ENCODE peak calls at places on chromosomes 1 and 21, in nine cellular contexts. One of them, this sample, is unnamed.

GRCh38 chr1:218384576-218384975 is 39.4 kb downstream of the TGFB2 start:
- DNase-seq in tibial nerve: no peak
- DNase-seq in CD8-positive, alpha-beta T cell: no peak
- DNase-seq in GM13976: no peak
- DNase-seq in astrocyte of the spinal cord: peak; percentile 53
- DNase-seq in neural progenitor cell: no peak
- DNase-seq in thyroid gland: no peak
- DNase-seq in HFFc6: peak; percentile 35
- DNase-seq in breast epithelium: no peak
- DNase-seq in this sample: no peak

GRCh38 chr1:215518594-215518993 is 48.5 kb upstream of the KCTD3 start:
- DNase-seq in thyroid gland: no peak
- DNase-seq in breast epithelium: no peak
- DNase-seq in GM13976: no peak
- DNase-seq in astrocyte of the spinal cord: no peak
- DNase-seq in tibial nerve: no peak
- DNase-seq in CD8-positive, alpha-beta T cell: no peak
- DNase-seq in neural progenitor cell: no peak
- DNase-seq in HFFc6: no peak
- DNase-seq in this sample: no peak

GRCh38 chr1:230020451-230020850 is 46.6 kb upstream of the GALNT2 start:
- DNase-seq in GM13976: no peak
- DNase-seq in CD8-positive, alpha-beta T cell: no peak
- DNase-seq in neural progenitor cell: no peak
- DNase-seq in astrocyte of the spinal cord: no peak
- DNase-seq in HFFc6: no peak
- DNase-seq in breast epithelium: no peak
- DNase-seq in thyroid gland: no peak
- DNase-seq in tibial nerve: no peak
- DNase-seq in this sample: no peak

GRCh38 chr1:48617227-48617626 is 145.2 kb upstream of the SPATA6 start:
- DNase-seq in thyroid gland: no peak
- DNase-seq in HFFc6: no peak
- DNase-seq in neural progenitor cell: no peak
- DNase-seq in GM13976: no peak
- DNase-seq in tibial nerve: no peak
- DNase-seq in astrocyte of the spinal cord: peak; percentile 5
- DNase-seq in breast epithelium: no peak
- DNase-seq in CD8-positive, alpha-beta T cell: no peak
- DNase-seq in this sample: no peak

GRCh38 chr21:33976082-33976979 is 60.7 kb upstream of the ATP5PO start:
- DNase-seq in HFFc6: peak; percentile 98
- DNase-seq in neural progenitor cell: no peak
- DNase-seq in tibial nerve: no peak
- DNase-seq in CD8-positive, alpha-beta T cell: peak; percentile 14
- DNase-seq in breast epithelium: no peak
- DNase-seq in GM13976: peak; percentile 71
- DNase-seq in astrocyte of the spinal cord: peak; percentile 93
- DNase-seq in thyroid gland: peak; percentile 6
- DNase-seq in this sample: peak; percentile 33

GRCh38 chr1:53825306-53825705 is 12.8 kb downstream of the NDC1 start:
- DNase-seq in breast epithelium: no peak
- DNase-seq in tibial nerve: no peak
- DNase-seq in HFFc6: no peak
- DNase-seq in CD8-positive, alpha-beta T cell: no peak
- DNase-seq in neural progenitor cell: no peak
- DNase-seq in astrocyte of the spinal cord: no peak
- DNase-seq in GM13976: no peak
- DNase-seq in thyroid gland: no peak
- DNase-seq in this sample: no peak

GRCh38 chr1:200962631-200963030 is 60.9 kb downstream of the KIF21B start:
- DNase-seq in CD8-positive, alpha-beta T cell: no peak
- DNase-seq in GM13976: no peak
- DNase-seq in tibial nerve: no peak
- DNase-seq in neural progenitor cell: no peak
- DNase-seq in breast epithelium: no peak
- DNase-seq in astrocyte of the spinal cord: no peak
- DNase-seq in HFFc6: no peak
- DNase-seq in thyroid gland: no peak
- DNase-seq in this sample: no peak

GRCh38 chr1:60547821-60548220 is 474.3 kb upstream of the C1orf87 start:
- DNase-seq in tibial nerve: no peak
- DNase-seq in astrocyte of the spinal cord: no peak
- DNase-seq in breast epithelium: no peak
- DNase-seq in CD8-positive, alpha-beta T cell: no peak
- DNase-seq in neural progenitor cell: peak; percentile 8
- DNase-seq in GM13976: no peak
- DNase-seq in thyroid gland: peak; percentile 83
- DNase-seq in HFFc6: no peak
- DNase-seq in this sample: no peak

GRCh38 chr21:43322805-43323204 is 104.1 kb downstream of the SIK1 start:
- DNase-seq in astrocyte of the spinal cord: no peak
- DNase-seq in HFFc6: no peak
- DNase-seq in GM13976: no peak
- DNase-seq in thyroid gland: no peak
- DNase-seq in CD8-positive, alpha-beta T cell: no peak
- DNase-seq in neural progenitor cell: no peak
- DNase-seq in tibial nerve: no peak
- DNase-seq in breast epithelium: no peak
- DNase-seq in this sample: no peak

GRCh38 chr21:43323244-43324005 is 103.5 kb downstream of the SIK1 start:
- DNase-seq in neural progenitor cell: no peak
- DNase-seq in HFFc6: no peak
- DNase-seq in tibial nerve: no peak
- DNase-seq in CD8-positive, alpha-beta T cell: no peak
- DNase-seq in thyroid gland: peak; percentile 98
- DNase-seq in GM13976: no peak
- DNase-seq in breast epithelium: peak; percentile 71
- DNase-seq in astrocyte of the spinal cord: no peak
- DNase-seq in this sample: peak; percentile 74

GRCh38 chr21:43321111-43321510 is 105.8 kb downstream of the SIK1 start:
- DNase-seq in astrocyte of the spinal cord: no peak
- DNase-seq in neural progenitor cell: no peak
- DNase-seq in CD8-positive, alpha-beta T cell: no peak
- DNase-seq in HFFc6: no peak
- DNase-seq in breast epithelium: no peak
- DNase-seq in tibial nerve: no peak
- DNase-seq in GM13976: no peak
- DNase-seq in thyroid gland: no peak
- DNase-seq in this sample: no peak

GRCh38 chr21:43321611-43322010 is 105.3 kb downstream of the SIK1 start:
- DNase-seq in astrocyte of the spinal cord: no peak
- DNase-seq in HFFc6: no peak
- DNase-seq in tibial nerve: no peak
- DNase-seq in neural progenitor cell: no peak
- DNase-seq in CD8-positive, alpha-beta T cell: no peak
- DNase-seq in thyroid gland: no peak
- DNase-seq in GM13976: no peak
- DNase-seq in breast epithelium: no peak
- DNase-seq in this sample: no peak

DNA sequence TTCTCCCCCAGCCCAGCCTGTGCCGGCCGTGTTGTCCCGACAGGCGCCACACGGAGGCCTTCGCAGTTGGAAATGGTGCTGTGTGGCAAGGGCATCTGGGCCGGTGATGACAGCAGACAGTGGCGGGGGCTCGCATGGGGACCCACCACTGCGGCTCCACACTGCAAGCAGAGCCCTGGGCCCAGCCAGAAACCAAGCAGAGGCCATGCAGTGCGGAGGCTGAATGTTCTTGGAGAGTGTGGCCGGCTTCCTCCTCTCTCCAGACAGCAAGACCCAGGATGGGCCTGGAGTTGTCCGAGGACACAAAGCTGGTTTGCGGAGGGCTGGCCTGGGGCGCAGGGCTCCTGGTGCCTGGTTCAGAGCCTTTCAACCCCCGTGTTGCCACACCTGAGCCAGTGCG is 104.6 kb downstream of the SIK1 start:
- DNase-seq in astrocyte of the spinal cord: no peak
- DNase-seq in HFFc6: no peak
- DNase-seq in breast epithelium: no peak
- DNase-seq in CD8-positive, alpha-beta T cell: no peak
- DNase-seq in thyroid gland: no peak
- DNase-seq in neural progenitor cell: no peak
- DNase-seq in tibial nerve: no peak
- DNase-seq in GM13976: no peak
- DNase-seq in this sample: no peak
- TF ChIP-seq CTCF in astrocyte of the spinal cord: no peak
- TF ChIP-seq CTCF in HFFc6: no peak
- TF ChIP-seq CTCF in breast epithelium: no peak
- TF ChIP-seq CTCF in CD8-positive, alpha-beta T cell: no peak
- TF ChIP-seq CTCF in thyroid gland: no peak
- TF ChIP-seq CTCF in neural progenitor cell: no peak
- TF ChIP-seq CTCF in tibial nerve: no peak
- TF ChIP-seq CTCF in GM13976: no peak
- TF ChIP-seq CTCF in this sample: no peak

GRCh38 chr1:90727917-90728655 is 11.0 kb upstream of the BARHL2 start:
- DNase-seq in breast epithelium: no peak
- DNase-seq in tibial nerve: no peak
- DNase-seq in neural progenitor cell: peak; percentile 19
- DNase-seq in astrocyte of the spinal cord: no peak
- DNase-seq in GM13976: peak; percentile 20
- DNase-seq in HFFc6: no peak
- DNase-seq in CD8-positive, alpha-beta T cell: no peak
- DNase-seq in thyroid gland: no peak
- DNase-seq in this sample: no peak

GRCh38 chr1:90728656-90729257 is 11.7 kb upstream of the BARHL2 start:
- DNase-seq in HFFc6: no peak
- DNase-seq in astrocyte of the spinal cord: no peak
- DNase-seq in tibial nerve: no peak
- DNase-seq in CD8-positive, alpha-beta T cell: no peak
- DNase-seq in GM13976: peak; percentile 9
- DNase-seq in neural progenitor cell: no peak
- DNase-seq in breast epithelium: no peak
- DNase-seq in thyroid gland: no peak
- DNase-seq in this sample: no peak

GRCh38 chr1:90730247-90731022 is 13.3 kb upstream of the BARHL2 start:
- DNase-seq in neural progenitor cell: peak; percentile 72
- DNase-seq in breast epithelium: no peak
- DNase-seq in astrocyte of the spinal cord: peak; percentile 20
- DNase-seq in HFFc6: no peak
- DNase-seq in tibial nerve: no peak
- DNase-seq in CD8-positive, alpha-beta T cell: no peak
- DNase-seq in thyroid gland: no peak
- DNase-seq in GM13976: peak; percentile 23
- DNase-seq in this sample: no peak

GRCh38 chr1:90731382-90732050 is 14.4 kb upstream of the BARHL2 start:
- DNase-seq in astrocyte of the spinal cord: no peak
- DNase-seq in breast epithelium: no peak
- DNase-seq in CD8-positive, alpha-beta T cell: no peak
- DNase-seq in neural progenitor cell: peak; percentile 47
- DNase-seq in GM13976: no peak
- DNase-seq in tibial nerve: no peak
- DNase-seq in thyroid gland: no peak
- DNase-seq in HFFc6: no peak
- DNase-seq in this sample: no peak

GRCh38 chr1:90729484-90730246 is 12.6 kb upstream of the BARHL2 start:
- DNase-seq in astrocyte of the spinal cord: no peak
- DNase-seq in neural progenitor cell: peak; percentile 94
- DNase-seq in breast epithelium: no peak
- DNase-seq in thyroid gland: no peak
- DNase-seq in tibial nerve: no peak
- DNase-seq in HFFc6: no peak
- DNase-seq in GM13976: peak; percentile 58
- DNase-seq in CD8-positive, alpha-beta T cell: no peak
- DNase-seq in this sample: no peak
- TF ChIP-seq CTCF in astrocyte of the spinal cord: peak; percentile 19
- TF ChIP-seq CTCF in neural progenitor cell: peak; percentile 84
- TF ChIP-seq CTCF in breast epithelium: no peak
- TF ChIP-seq CTCF in thyroid gland: no peak
- TF ChIP-seq CTCF in tibial nerve: no peak
- TF ChIP-seq CTCF in HFFc6: peak; percentile 60
- TF ChIP-seq CTCF in GM13976: peak; percentile 52
- TF ChIP-seq CTCF in CD8-positive, alpha-beta T cell: peak; percentile 34
- TF ChIP-seq CTCF in this sample: peak; percentile 16

GRCh38 chr1:107739183-107739582 is 225.8 kb downstream of the VAV3 start:
- DNase-seq in GM13976: no peak
- DNase-seq in thyroid gland: no peak
- DNase-seq in breast epithelium: no peak
- DNase-seq in neural progenitor cell: no peak
- DNase-seq in astrocyte of the spinal cord: no peak
- DNase-seq in CD8-positive, alpha-beta T cell: no peak
- DNase-seq in HFFc6: no peak
- DNase-seq in tibial nerve: no peak
- DNase-seq in this sample: no peak

GRCh38 chr1:107741242-107741641 is 223.7 kb downstream of the VAV3 start:
- DNase-seq in GM13976: no peak
- DNase-seq in CD8-positive, alpha-beta T cell: no peak
- DNase-seq in tibial nerve: no peak
- DNase-seq in HFFc6: no peak
- DNase-seq in thyroid gland: no peak
- DNase-seq in breast epithelium: no peak
- DNase-seq in astrocyte of the spinal cord: no peak
- DNase-seq in neural progenitor cell: no peak
- DNase-seq in this sample: no peak

GRCh38 chr1:107740574-107740973 is 224.4 kb downstream of the VAV3 start:
- DNase-seq in GM13976: no peak
- DNase-seq in HFFc6: no peak
- DNase-seq in CD8-positive, alpha-beta T cell: no peak
- DNase-seq in neural progenitor cell: no peak
- DNase-seq in thyroid gland: no peak
- DNase-seq in tibial nerve: no peak
- DNase-seq in astrocyte of the spinal cord: no peak
- DNase-seq in breast epithelium: no peak
- DNase-seq in this sample: no peak

DNA sequence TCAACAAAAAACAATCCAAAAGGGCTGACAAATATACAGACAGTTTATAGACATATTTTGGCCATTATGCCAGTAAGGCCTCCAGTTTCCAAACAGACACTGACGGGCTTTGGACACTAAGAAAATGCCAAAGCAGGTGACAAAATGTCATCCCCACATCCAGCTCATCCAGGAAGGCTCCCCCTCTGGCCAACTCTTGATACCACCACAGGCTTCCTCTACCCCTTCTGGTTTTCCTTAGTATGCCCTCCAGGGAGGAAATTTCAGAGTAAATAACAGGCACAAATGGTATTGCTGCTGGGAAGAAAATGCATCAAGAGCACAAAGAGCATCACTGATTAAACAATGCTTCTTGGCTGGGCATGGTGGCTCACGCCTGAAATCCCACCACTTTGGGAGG is 225.3 kb downstream of the VAV3 start:
- DNase-seq in tibial nerve: no peak
- DNase-seq in astrocyte of the spinal cord: no peak
- DNase-seq in breast epithelium: no peak
- DNase-seq in GM13976: no peak
- DNase-seq in HFFc6: no peak
- DNase-seq in CD8-positive, alpha-beta T cell: no peak
- DNase-seq in neural progenitor cell: no peak
- DNase-seq in thyroid gland: no peak
- DNase-seq in this sample: no peak
- TF ChIP-seq CTCF in tibial nerve: no peak
- TF ChIP-seq CTCF in astrocyte of the spinal cord: no peak
- TF ChIP-seq CTCF in breast epithelium: no peak
- TF ChIP-seq CTCF in GM13976: no peak
- TF ChIP-seq CTCF in HFFc6: no peak
- TF ChIP-seq CTCF in CD8-positive, alpha-beta T cell: no peak
- TF ChIP-seq CTCF in neural progenitor cell: peak; percentile 25
- TF ChIP-seq CTCF in thyroid gland: no peak
- TF ChIP-seq CTCF in this sample: no peak

GRCh38 chr1:116825735-116826438 is 71.7 kb downstream of the CD2 start:
- DNase-seq in tibial nerve: no peak
- DNase-seq in neural progenitor cell: no peak
- DNase-seq in CD8-positive, alpha-beta T cell: no peak
- DNase-seq in astrocyte of the spinal cord: no peak
- DNase-seq in GM13976: peak; percentile 22
- DNase-seq in HFFc6: no peak
- DNase-seq in thyroid gland: no peak
- DNase-seq in breast epithelium: no peak
- DNase-seq in this sample: no peak

GRCh38 chr1:116827607-116828125 is 73.4 kb downstream of the CD2 start:
- DNase-seq in CD8-positive, alpha-beta T cell: no peak
- DNase-seq in HFFc6: no peak
- DNase-seq in neural progenitor cell: no peak
- DNase-seq in tibial nerve: no peak
- DNase-seq in thyroid gland: no peak
- DNase-seq in breast epithelium: no peak
- DNase-seq in GM13976: no peak
- DNase-seq in astrocyte of the spinal cord: no peak
- DNase-seq in this sample: no peak

GRCh38 chr1:116826818-116827606 is 72.8 kb downstream of the CD2 start:
- DNase-seq in HFFc6: no peak
- DNase-seq in tibial nerve: no peak
- DNase-seq in thyroid gland: no peak
- DNase-seq in astrocyte of the spinal cord: no peak
- DNase-seq in CD8-positive, alpha-beta T cell: no peak
- DNase-seq in breast epithelium: no peak
- DNase-seq in neural progenitor cell: no peak
- DNase-seq in GM13976: peak; percentile 82
- DNase-seq in this sample: no peak

GRCh38 chr1:116824631-116825399 is 70.6 kb downstream of the CD2 start:
- DNase-seq in GM13976: no peak
- DNase-seq in neural progenitor cell: no peak
- DNase-seq in HFFc6: no peak
- DNase-seq in breast epithelium: no peak
- DNase-seq in thyroid gland: no peak
- DNase-seq in tibial nerve: no peak
- DNase-seq in CD8-positive, alpha-beta T cell: no peak
- DNase-seq in astrocyte of the spinal cord: no peak
- DNase-seq in this sample: no peak

GRCh38 chr1:116825400-116825734 is 71.1 kb downstream of the CD2 start:
- DNase-seq in CD8-positive, alpha-beta T cell: no peak
- DNase-seq in neural progenitor cell: no peak
- DNase-seq in thyroid gland: no peak
- DNase-seq in astrocyte of the spinal cord: no peak
- DNase-seq in tibial nerve: no peak
- DNase-seq in GM13976: no peak
- DNase-seq in HFFc6: no peak
- DNase-seq in breast epithelium: no peak
- DNase-seq in this sample: peak; percentile 56
- TF ChIP-seq CTCF in CD8-positive, alpha-beta T cell: no peak
- TF ChIP-seq CTCF in neural progenitor cell: no peak
- TF ChIP-seq CTCF in thyroid gland: no peak
- TF ChIP-seq CTCF in astrocyte of the spinal cord: no peak
- TF ChIP-seq CTCF in tibial nerve: no peak
- TF ChIP-seq CTCF in GM13976: no peak
- TF ChIP-seq CTCF in HFFc6: no peak
- TF ChIP-seq CTCF in breast epithelium: no peak
- TF ChIP-seq CTCF in this sample: no peak

This sample was measured in psoas muscle.